ENCODE peak calls at places on chromosomes 12 and 14, in six cellular contexts. D is IMR-90; K is naive thymus-derived CD4-positive, alpha-beta T cell; T is cardiac muscle cell; C is HFF-Myc; A is tibial artery. U is an unnamed sample.
A peak's percentile ranks its signal among the peaks of the same experiment; 100 is the strongest.

GRCh38 chr14:69154779-69155178 is 1.9 kb upstream of the DCAF5 start:
- DNase-seq in K (peak; percentile 7), A (no peak), C (no peak), T (peak; percentile 48), D (no peak), U (no peak)

GRCh38 chr14:79179985-79180384 is 1009.8 kb downstream of the NRXN3 start:
- DNase-seq in K (no peak), D (no peak), A (no peak), T (no peak), C (no peak), U (no peak)

GRCh38 chr12:2233034-2233433 is 180.2 kb downstream of the CACNA1C start:
- DNase-seq in C (no peak), D (peak; percentile 66), K (no peak), T (no peak), A (no peak), U (no peak)

GRCh38 chr12:98399532-98399931 is 115.9 kb upstream of the TMPO start:
- DNase-seq in K (no peak), C (peak; percentile 39), A (no peak), T (no peak), D (peak; percentile 78), U (no peak)

GRCh38 chr14:84003316-84003715 is 1526.6 kb upstream of the FLRT2 start:
- DNase-seq in A (no peak), D (no peak), C (no peak), T (no peak), K (no peak), U (no peak)

GRCh38 chr14:30779210-30779609 is 95.1 kb upstream of the COCH start:
- DNase-seq in D (peak; percentile 48), T (no peak), C (peak; percentile 4), K (no peak), A (no peak), U (no peak)

GRCh38 chr14:69037790-69038448 is 58.8 kb upstream of the ACTN1 start:
- DNase-seq in C (no peak), D (peak; percentile 52), A (no peak), T (no peak), K (no peak), U (no peak)

GRCh38 chr12:49476091-49476490 is 62.7 kb upstream of the KCNH3 start:
- DNase-seq in A (no peak), C (no peak), K (no peak), D (no peak), T (no peak), U (no peak)

GRCh38 chr12:52849511-52849910 is 717 bp upstream of the KRT78 start:
- DNase-seq in D (no peak), A (no peak), K (no peak), C (no peak), T (no peak), U (peak; percentile 37)

GRCh38 chr12:69055280-69055679 is 122.3 kb upstream of the CPM start:
- DNase-seq in C (no peak), A (no peak), D (no peak), T (no peak), K (no peak), U (no peak)

GRCh38 chr12:116370886-116371580 is 93.5 kb upstream of the MED13L start:
- DNase-seq in K (no peak), C (no peak), A (no peak), D (no peak), T (no peak), U (no peak)

DNA sequence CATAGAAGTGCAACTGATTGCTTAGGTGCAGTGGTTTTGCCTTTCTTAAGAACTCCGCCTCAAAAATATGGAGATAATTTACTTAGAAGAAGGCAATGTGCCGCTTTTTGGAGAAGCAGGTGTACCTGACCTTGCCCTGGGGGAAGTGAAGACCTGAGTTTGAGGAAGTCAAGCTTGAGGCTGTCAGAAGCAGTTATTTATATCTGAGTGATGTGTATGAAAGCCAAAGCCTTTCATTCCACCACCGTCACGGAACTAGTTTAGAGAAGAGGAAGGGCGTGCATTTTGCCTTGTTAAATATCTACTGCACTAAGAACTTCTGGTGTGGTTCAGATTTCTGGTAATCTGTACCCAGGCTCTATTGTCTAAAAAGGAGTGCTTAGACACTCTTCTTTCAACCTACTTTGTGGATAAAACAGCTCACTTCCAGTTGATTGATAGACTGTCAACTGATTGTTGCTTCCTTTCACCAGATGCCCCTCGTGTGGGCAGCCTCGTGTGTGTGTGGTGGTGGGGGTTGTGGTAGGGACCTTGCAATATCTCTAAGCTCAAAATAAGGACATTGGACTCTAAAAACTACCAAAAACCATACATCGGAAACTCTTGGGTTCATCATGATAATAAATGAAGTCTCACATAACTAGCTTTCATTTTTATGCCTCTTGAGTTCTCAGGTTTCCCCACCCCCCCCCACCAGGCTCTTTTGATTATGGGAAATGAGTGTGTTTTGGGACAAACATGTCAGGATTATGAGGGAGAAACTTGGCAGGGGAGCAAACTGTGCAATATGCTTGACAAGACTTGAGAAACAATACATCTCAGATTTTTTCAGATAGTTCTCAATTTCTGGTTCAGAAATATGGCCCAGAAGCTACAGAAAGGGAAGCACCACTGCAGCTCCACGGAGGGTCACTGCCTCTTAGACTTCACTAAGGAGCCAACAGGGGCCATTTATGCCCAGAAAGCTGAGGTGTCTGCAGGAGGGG is 78.6 kb downstream of the ARF6 start:
- DNase-seq in C (peak; percentile 38), D (peak; percentile 25), T (no peak), A (no peak), K (peak; percentile 90), U (no peak)
- H3K4me3 ChIP-seq in C (peak overlapping the region; percentile 10), D (no peak overlapping the region), T (no peak overlapping the region), A (no peak overlapping the region), K (peak overlapping the region; percentile 40), U (no peak overlapping the region)

GRCh38 chr14:29637406-29637805 is 290.2 kb downstream of the PRKD1 start:
- DNase-seq in A (peak; percentile 70), C (no peak), D (peak; percentile 64), T (no peak), K (no peak), U (no peak)
- H3K4me3 ChIP-seq in A (no peak overlapping the region), C (no peak overlapping the region), D (no peak overlapping the region), T (no peak overlapping the region), K (no peak overlapping the region), U (no peak overlapping the region)

DNA sequence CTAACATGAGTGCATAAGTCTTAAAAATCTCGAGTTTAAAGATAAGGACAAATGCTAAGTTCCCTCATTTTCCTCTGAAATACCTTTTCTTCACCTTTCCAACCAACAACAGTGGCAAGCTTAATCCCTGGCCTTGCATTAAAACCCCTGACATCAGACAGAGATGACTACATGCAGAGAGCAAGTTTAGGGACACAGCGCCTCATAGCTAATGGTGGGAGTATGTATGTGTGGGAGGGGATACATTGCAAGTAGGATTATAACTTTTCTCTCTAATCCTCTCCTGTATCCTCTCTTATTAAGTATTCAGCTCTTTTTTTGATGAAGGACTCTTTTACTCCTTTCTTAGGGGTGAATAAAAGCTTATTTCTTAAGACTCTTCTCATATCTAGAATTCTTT is 547.1 kb downstream of the CCER1 start:
- DNase-seq in K (no peak), A (no peak), C (no peak), T (peak; percentile 8), D (no peak), U (no peak)
- H3K4me3 ChIP-seq in K (no peak overlapping the region), A (no peak overlapping the region), C (no peak overlapping the region), T (no peak overlapping the region), D (no peak overlapping the region), U (no peak overlapping the region)

GRCh38 chr12:22627351-22627750 is 2.4 kb downstream of the ETNK1 start:
- DNase-seq in K (no peak), C (no peak), T (no peak), D (no peak), A (no peak), U (no peak)
- H3K4me3 ChIP-seq in K (peak overlapping the region; percentile 33), C (peak overlapping the region; percentile 97), T (peak overlapping the region; percentile 62), D (peak overlapping the region; percentile 25), A (peak overlapping the region; percentile 86), U (no peak overlapping the region)

DNA sequence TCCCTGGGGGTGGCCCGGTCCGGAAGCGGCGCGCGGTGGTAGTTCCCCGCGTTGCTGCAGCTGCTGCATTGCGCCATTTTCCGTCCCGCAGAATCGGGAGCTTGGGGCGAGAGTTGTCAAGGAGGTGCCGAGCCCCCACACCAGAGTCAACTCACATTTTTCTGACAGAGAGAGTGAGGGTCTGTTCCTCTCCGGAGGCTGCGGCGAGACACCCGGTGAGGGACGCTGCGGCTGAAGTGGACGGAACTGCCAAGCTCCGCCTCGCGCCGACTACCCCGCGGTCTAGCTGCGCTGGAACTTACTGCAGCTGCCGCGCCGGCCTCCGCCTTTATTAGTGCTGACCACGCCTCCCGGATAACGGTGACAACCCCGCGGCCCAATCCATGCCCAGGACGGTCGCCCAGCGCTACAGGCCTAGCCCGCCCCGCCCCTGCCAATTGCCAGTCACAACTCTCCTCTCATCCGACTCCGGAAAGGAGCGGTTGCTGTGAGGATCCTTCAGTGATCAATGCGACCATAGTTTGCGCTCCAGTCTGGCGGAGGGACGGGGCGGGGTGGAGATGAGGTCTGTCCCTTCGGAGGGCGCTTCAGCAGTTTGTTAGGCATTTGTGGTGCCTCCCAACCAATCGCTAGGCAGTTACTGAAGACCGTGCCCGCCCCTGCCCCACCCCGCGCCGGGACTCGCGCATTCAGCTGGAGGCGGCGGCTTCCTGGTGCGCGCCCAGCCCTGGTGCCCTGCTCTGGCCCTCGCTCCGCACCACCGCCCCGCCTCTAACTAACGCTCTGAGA is at the start of gene VAMP1:
- DNase-seq in D (peak; percentile 96), C (peak; percentile 87), T (peak; percentile 98), K (peak; percentile 95), A (peak; percentile 99), U (peak; percentile 99)
- H3K4me3 ChIP-seq in D (peak within 1 kb of the TSS; percentile 78), C (peak within 1 kb of the TSS; percentile 55), T (peak within 1 kb of the TSS; percentile 53), K (peak within 1 kb of the TSS; percentile 96), A (peak within 1 kb of the TSS; percentile 75), U (peak within 1 kb of the TSS; percentile 47)

GRCh38 chr14:105090493-105091334 is 25.5 kb upstream of the GPR132 start:
- DNase-seq in D (peak; percentile 62), C (no peak), T (peak; percentile 90), K (peak; percentile 81), A (peak; percentile 81), U (peak; percentile 95)
- H3K4me3 ChIP-seq in D (no peak overlapping the region), C (no peak overlapping the region), T (no peak overlapping the region), K (no peak overlapping the region), A (no peak overlapping the region), U (no peak overlapping the region)

DNA sequence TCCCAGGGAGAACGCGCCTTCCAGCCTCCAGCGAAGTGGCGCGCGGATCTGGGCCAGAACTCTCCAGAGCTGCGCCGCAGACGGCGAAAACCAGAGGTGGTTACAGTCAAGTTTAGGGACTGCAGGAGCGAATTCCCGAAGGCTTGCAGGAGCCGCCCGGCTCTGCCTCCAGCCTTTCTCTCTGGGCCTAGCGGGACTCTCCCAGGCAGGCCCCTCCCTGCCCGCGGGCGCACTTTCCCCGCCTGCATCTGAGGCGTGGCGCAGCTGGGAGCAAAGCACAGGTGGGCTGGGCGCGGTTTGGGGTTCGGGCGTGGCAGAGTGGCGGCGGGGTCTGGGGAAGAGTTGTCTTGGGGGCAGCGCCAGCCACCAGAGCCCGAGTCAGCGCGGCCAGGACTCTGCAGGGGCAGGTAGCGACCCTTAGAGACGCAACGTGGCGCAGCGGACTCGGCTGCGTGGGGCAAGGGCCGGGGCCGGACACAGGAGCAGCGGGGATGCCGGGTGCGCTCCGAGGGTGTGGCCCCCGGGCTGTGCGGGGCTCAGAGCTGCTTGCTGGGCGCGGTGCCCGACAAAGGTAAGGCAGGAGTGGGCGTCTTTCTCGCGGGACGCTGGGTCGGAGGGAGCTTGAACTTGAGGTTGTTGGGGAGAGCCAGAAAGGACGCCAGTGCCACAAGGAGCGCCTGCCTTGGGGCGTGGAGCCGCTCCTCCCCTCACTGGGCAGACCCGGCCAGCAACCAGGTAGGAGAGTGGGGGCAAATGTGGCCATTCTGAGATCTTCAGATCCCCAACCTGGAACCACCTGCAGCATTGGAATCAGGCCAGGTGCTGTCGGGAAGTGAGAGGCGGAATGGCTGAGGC is 1126.0 kb downstream of the AACS start:
- DNase-seq in T (peak; percentile 46), A (no peak), C (no peak), K (no peak), D (no peak), U (no peak)
- H3K4me3 ChIP-seq in T (peak overlapping the region; percentile 22), A (no peak overlapping the region), C (no peak overlapping the region), K (no peak overlapping the region), D (no peak overlapping the region), U (no peak overlapping the region)